ENCODE peak calls at places on chromosomes 4 and X, in nine cellular contexts. One of them, this sample, is unnamed.

GRCh38 chrX:130213376-130213775 is 41.6 kb downstream of the RAB33A start:
- DNase-seq in tibial nerve: no peak
- DNase-seq in K562: no peak
- DNase-seq in suprapubic skin: no peak
- DNase-seq in A549: no peak
- DNase-seq in GM12878: no peak
- DNase-seq in ovary: no peak
- DNase-seq in transverse colon: no peak
- DNase-seq in HepG2: no peak
- DNase-seq in this sample: no peak

GRCh38 chr4:40452490-40452813 is 117.3 kb downstream of the CHRNA9 start:
- DNase-seq in tibial nerve: no peak
- DNase-seq in K562: no peak
- DNase-seq in suprapubic skin: no peak
- DNase-seq in A549: no peak
- DNase-seq in GM12878: no peak
- DNase-seq in ovary: no peak
- DNase-seq in transverse colon: no peak
- DNase-seq in HepG2: no peak
- DNase-seq in this sample: no peak

GRCh38 chrX:103396186-103396585 is 19.8 kb downstream of the BEX3 start:
- DNase-seq in tibial nerve: no peak
- DNase-seq in K562: no peak
- DNase-seq in suprapubic skin: no peak
- DNase-seq in A549: no peak
- DNase-seq in GM12878: no peak
- DNase-seq in ovary: no peak
- DNase-seq in transverse colon: no peak
- DNase-seq in HepG2: no peak
- DNase-seq in this sample: no peak

GRCh38 chrX:64176876-64177275 is 28.6 kb downstream of the AMER1 start:
- DNase-seq in tibial nerve: no peak
- DNase-seq in K562: no peak
- DNase-seq in suprapubic skin: no peak
- DNase-seq in A549: no peak
- DNase-seq in GM12878: no peak
- DNase-seq in ovary: no peak
- DNase-seq in transverse colon: no peak
- DNase-seq in HepG2: peak
- DNase-seq in this sample: no peak

GRCh38 chrX:69109706-69110635 is 55.3 kb downstream of the PJA1 start:
- DNase-seq in tibial nerve: peak
- DNase-seq in K562: peak
- DNase-seq in suprapubic skin: no peak
- DNase-seq in A549: peak
- DNase-seq in GM12878: no peak
- DNase-seq in ovary: no peak
- DNase-seq in transverse colon: no peak
- DNase-seq in HepG2: no peak
- DNase-seq in this sample: no peak

GRCh38 chrX:125757794-125758564 is 408.1 kb downstream of the DCAF12L2 start:
- DNase-seq in tibial nerve: no peak
- DNase-seq in K562: peak
- DNase-seq in suprapubic skin: no peak
- DNase-seq in A549: no peak
- DNase-seq in GM12878: no peak
- DNase-seq in ovary: no peak
- DNase-seq in transverse colon: no peak
- DNase-seq in HepG2: no peak
- DNase-seq in this sample: no peak

GRCh38 chr4:1728061-1728980 is 7.0 kb downstream of the TACC3 start:
- DNase-seq in tibial nerve: no peak
- DNase-seq in K562: no peak
- DNase-seq in suprapubic skin: peak
- DNase-seq in A549: no peak
- DNase-seq in GM12878: no peak
- DNase-seq in ovary: no peak
- DNase-seq in transverse colon: no peak
- DNase-seq in HepG2: no peak
- DNase-seq in this sample: peak

GRCh38 chrX:135520553-135521404 is at the start of gene INTS6L:
- DNase-seq in tibial nerve: peak
- DNase-seq in K562: peak
- DNase-seq in suprapubic skin: peak
- DNase-seq in A549: no peak
- DNase-seq in GM12878: peak
- DNase-seq in ovary: peak
- DNase-seq in transverse colon: peak
- DNase-seq in HepG2: no peak
- DNase-seq in this sample: peak

GRCh38 chr4:1723131-1723801 is 1.9 kb downstream of the TACC3 start:
- DNase-seq in tibial nerve: no peak
- DNase-seq in K562: no peak
- DNase-seq in suprapubic skin: no peak
- DNase-seq in A549: no peak
- DNase-seq in GM12878: no peak
- DNase-seq in ovary: peak
- DNase-seq in transverse colon: no peak
- DNase-seq in HepG2: no peak
- DNase-seq in this sample: no peak

DNA sequence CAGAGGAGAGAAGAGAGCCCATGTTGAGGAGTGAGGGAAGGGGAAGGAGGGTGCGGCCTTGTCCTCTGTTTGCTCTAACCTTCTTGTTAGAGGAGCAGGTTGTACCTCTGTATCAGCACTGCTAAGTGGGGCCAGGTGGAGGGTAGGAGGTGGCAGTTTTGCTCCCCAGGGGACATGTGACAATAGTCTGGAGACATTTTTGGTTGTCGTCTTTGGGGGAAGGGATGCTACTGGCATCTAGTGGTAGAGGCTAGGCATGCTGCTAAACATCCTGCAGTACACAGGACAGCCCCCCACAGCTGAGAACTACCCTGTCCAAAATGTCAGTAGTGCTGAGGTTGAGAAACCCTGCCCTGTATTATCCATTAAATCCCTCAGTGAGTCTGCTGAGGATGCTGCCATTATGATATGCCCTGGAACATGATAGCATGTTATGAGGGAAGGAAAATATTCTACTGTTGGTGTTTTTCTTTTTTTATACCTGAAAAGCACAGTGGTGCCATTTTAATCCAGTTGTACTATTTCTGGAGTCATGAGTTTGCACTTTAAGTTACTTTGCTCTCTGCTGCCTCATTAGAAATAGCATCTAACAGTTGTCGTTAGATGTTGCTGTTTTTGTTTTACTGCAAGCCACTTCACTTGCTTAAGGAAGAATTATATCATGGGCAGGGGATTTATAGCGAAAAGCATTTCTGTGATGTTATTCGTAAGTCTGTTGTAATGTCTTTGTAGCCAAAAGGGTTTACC is 90.6 kb downstream of the LRP2BP start:
- DNase-seq in tibial nerve: no peak
- DNase-seq in K562: no peak
- DNase-seq in suprapubic skin: no peak
- DNase-seq in A549: no peak
- DNase-seq in GM12878: peak
- DNase-seq in ovary: no peak
- DNase-seq in transverse colon: peak
- DNase-seq in HepG2: peak
- DNase-seq in this sample: no peak
- TF ChIP-seq EP300 in tibial nerve: no peak
- TF ChIP-seq EP300 in K562: no peak
- TF ChIP-seq EP300 in suprapubic skin: no peak
- TF ChIP-seq EP300 in A549: no peak
- TF ChIP-seq EP300 in GM12878: no peak
- TF ChIP-seq EP300 in ovary: no peak
- TF ChIP-seq EP300 in transverse colon: no peak
- TF ChIP-seq EP300 in HepG2: no peak
- TF ChIP-seq EP300 in this sample: no peak

GRCh38 chr4:119589165-119589564 is 39.4 kb downstream of the PDE5A start:
- DNase-seq in tibial nerve: no peak
- DNase-seq in K562: no peak
- DNase-seq in suprapubic skin: no peak
- DNase-seq in A549: no peak
- DNase-seq in GM12878: no peak
- DNase-seq in ovary: no peak
- DNase-seq in transverse colon: no peak
- DNase-seq in HepG2: no peak
- DNase-seq in this sample: no peak
- TF ChIP-seq EP300 in tibial nerve: no peak
- TF ChIP-seq EP300 in K562: no peak
- TF ChIP-seq EP300 in suprapubic skin: no peak
- TF ChIP-seq EP300 in A549: no peak
- TF ChIP-seq EP300 in GM12878: no peak
- TF ChIP-seq EP300 in ovary: no peak
- TF ChIP-seq EP300 in transverse colon: no peak
- TF ChIP-seq EP300 in HepG2: no peak
- TF ChIP-seq EP300 in this sample: no peak

GRCh38 chrX:15675490-15675921 is 10.9 kb upstream of the CLTRN start:
- DNase-seq in tibial nerve: peak
- DNase-seq in K562: peak
- DNase-seq in suprapubic skin: peak
- DNase-seq in A549: peak
- DNase-seq in GM12878: no peak
- DNase-seq in ovary: peak
- DNase-seq in transverse colon: peak
- DNase-seq in HepG2: no peak
- DNase-seq in this sample: peak
- TF ChIP-seq EP300 in tibial nerve: no peak
- TF ChIP-seq EP300 in K562: no peak
- TF ChIP-seq EP300 in suprapubic skin: no peak
- TF ChIP-seq EP300 in A549: no peak
- TF ChIP-seq EP300 in GM12878: no peak
- TF ChIP-seq EP300 in ovary: no peak
- TF ChIP-seq EP300 in transverse colon: no peak
- TF ChIP-seq EP300 in HepG2: no peak
- TF ChIP-seq EP300 in this sample: no peak

GRCh38 chrX:19382500-19383145 is 38.9 kb downstream of the PDHA1 start:
- DNase-seq in tibial nerve: peak
- DNase-seq in K562: peak
- DNase-seq in suprapubic skin: no peak
- DNase-seq in A549: peak
- DNase-seq in GM12878: no peak
- DNase-seq in ovary: no peak
- DNase-seq in transverse colon: peak
- DNase-seq in HepG2: peak
- DNase-seq in this sample: peak
- TF ChIP-seq EP300 in tibial nerve: no peak
- TF ChIP-seq EP300 in K562: no peak
- TF ChIP-seq EP300 in suprapubic skin: no peak
- TF ChIP-seq EP300 in A549: no peak
- TF ChIP-seq EP300 in GM12878: no peak
- TF ChIP-seq EP300 in ovary: no peak
- TF ChIP-seq EP300 in transverse colon: no peak
- TF ChIP-seq EP300 in HepG2: no peak
- TF ChIP-seq EP300 in this sample: no peak

DNA sequence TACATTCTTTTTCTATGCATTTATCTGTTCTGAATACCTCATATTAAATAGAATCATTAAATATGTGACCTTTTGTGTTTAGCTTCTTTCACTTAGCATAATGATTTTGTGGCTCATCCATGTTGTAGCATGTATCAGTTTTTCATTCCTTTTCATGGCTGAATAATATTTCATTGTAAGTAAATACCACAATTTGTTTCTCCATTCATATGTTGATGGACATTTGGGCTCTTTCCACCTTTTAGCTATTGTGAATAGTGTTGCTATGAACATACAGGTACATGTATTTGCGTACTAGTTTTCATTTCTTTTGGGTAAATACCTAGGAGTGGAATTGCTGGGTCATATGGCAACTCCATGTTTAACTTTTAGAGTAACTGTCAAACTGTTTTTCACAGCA is 85.1 kb downstream of the GNL3L start:
- DNase-seq in tibial nerve: no peak
- DNase-seq in K562: no peak
- DNase-seq in suprapubic skin: no peak
- DNase-seq in A549: no peak
- DNase-seq in GM12878: no peak
- DNase-seq in ovary: no peak
- DNase-seq in transverse colon: no peak
- DNase-seq in HepG2: no peak
- DNase-seq in this sample: no peak
- TF ChIP-seq EP300 in tibial nerve: no peak
- TF ChIP-seq EP300 in K562: no peak
- TF ChIP-seq EP300 in suprapubic skin: no peak
- TF ChIP-seq EP300 in A549: no peak
- TF ChIP-seq EP300 in GM12878: no peak
- TF ChIP-seq EP300 in ovary: no peak
- TF ChIP-seq EP300 in transverse colon: no peak
- TF ChIP-seq EP300 in HepG2: no peak
- TF ChIP-seq EP300 in this sample: no peak

GRCh38 chr4:71188951-71189350 is 149.9 kb upstream of the SLC4A4 start:
- DNase-seq in tibial nerve: no peak
- DNase-seq in K562: no peak
- DNase-seq in suprapubic skin: no peak
- DNase-seq in A549: no peak
- DNase-seq in GM12878: no peak
- DNase-seq in ovary: no peak
- DNase-seq in transverse colon: no peak
- DNase-seq in HepG2: no peak
- DNase-seq in this sample: no peak

GRCh38 chr4:71186566-71187398 is 152.0 kb upstream of the SLC4A4 start:
- DNase-seq in tibial nerve: no peak
- DNase-seq in K562: no peak
- DNase-seq in suprapubic skin: no peak
- DNase-seq in A549: peak
- DNase-seq in GM12878: no peak
- DNase-seq in ovary: peak
- DNase-seq in transverse colon: peak
- DNase-seq in HepG2: no peak
- DNase-seq in this sample: peak

GRCh38 chr4:71188197-71188625 is 150.6 kb upstream of the SLC4A4 start:
- DNase-seq in tibial nerve: no peak
- DNase-seq in K562: no peak
- DNase-seq in suprapubic skin: no peak
- DNase-seq in A549: no peak
- DNase-seq in GM12878: no peak
- DNase-seq in ovary: no peak
- DNase-seq in transverse colon: no peak
- DNase-seq in HepG2: no peak
- DNase-seq in this sample: no peak

GRCh38 chr4:71186257-71186565 is 152.6 kb upstream of the SLC4A4 start:
- DNase-seq in tibial nerve: no peak
- DNase-seq in K562: no peak
- DNase-seq in suprapubic skin: no peak
- DNase-seq in A549: no peak
- DNase-seq in GM12878: no peak
- DNase-seq in ovary: no peak
- DNase-seq in transverse colon: no peak
- DNase-seq in HepG2: no peak
- DNase-seq in this sample: no peak

GRCh38 chr4:71187399-71188196 is 151.2 kb upstream of the SLC4A4 start:
- DNase-seq in tibial nerve: no peak
- DNase-seq in K562: no peak
- DNase-seq in suprapubic skin: no peak
- DNase-seq in A549: peak
- DNase-seq in GM12878: no peak
- DNase-seq in ovary: peak
- DNase-seq in transverse colon: peak
- DNase-seq in HepG2: no peak
- DNase-seq in this sample: peak
- TF ChIP-seq EP300 in tibial nerve: no peak
- TF ChIP-seq EP300 in K562: no peak
- TF ChIP-seq EP300 in suprapubic skin: no peak
- TF ChIP-seq EP300 in A549: no peak
- TF ChIP-seq EP300 in GM12878: no peak
- TF ChIP-seq EP300 in ovary: no peak
- TF ChIP-seq EP300 in transverse colon: no peak
- TF ChIP-seq EP300 in HepG2: no peak
- TF ChIP-seq EP300 in this sample: no peak

This sample was measured in stomach.